ENCODE peak calls at places on chromosomes 11 and 22, in eight cellular contexts. One of them, this sample, is unnamed.

GRCh38 chr11:46309669-46310288 is 32.3 kb downstream of the CREB3L1 start:
- DNase-seq in PC-9: peak
- DNase-seq in cardiac muscle cell: no peak
- DNase-seq in mammary epithelial cell: no peak
- DNase-seq in HCT116: peak
- DNase-seq in astrocyte of the spinal cord: no peak
- DNase-seq in choroid plexus epithelial cell: no peak
- DNase-seq in fibroblast of lung: no peak
- DNase-seq in this sample: no peak

GRCh38 chr22:31952094-31952401 is 7.7 kb downstream of the YWHAH start:
- DNase-seq in HCT116: no peak
- DNase-seq in PC-9: no peak
- DNase-seq in mammary epithelial cell: no peak
- DNase-seq in fibroblast of lung: peak
- DNase-seq in choroid plexus epithelial cell: peak
- DNase-seq in cardiac muscle cell: no peak
- DNase-seq in astrocyte of the spinal cord: peak
- DNase-seq in this sample: no peak

GRCh38 chr11:75406338-75406777 is 7.0 kb downstream of the RPS3 start:
- DNase-seq in choroid plexus epithelial cell: no peak
- DNase-seq in cardiac muscle cell: no peak
- DNase-seq in HCT116: no peak
- DNase-seq in PC-9: no peak
- DNase-seq in astrocyte of the spinal cord: no peak
- DNase-seq in mammary epithelial cell: peak
- DNase-seq in fibroblast of lung: peak
- DNase-seq in this sample: no peak

GRCh38 chr11:61162092-61162935 is 1.1 kb upstream of the VPS37C start:
- DNase-seq in mammary epithelial cell: peak
- DNase-seq in HCT116: peak
- DNase-seq in cardiac muscle cell: peak
- DNase-seq in fibroblast of lung: peak
- DNase-seq in PC-9: no peak
- DNase-seq in astrocyte of the spinal cord: peak
- DNase-seq in choroid plexus epithelial cell: peak
- DNase-seq in this sample: peak

GRCh38 chr22:37230673-37231405 is 13.2 kb downstream of the RAC2 start:
- DNase-seq in cardiac muscle cell: no peak
- DNase-seq in PC-9: no peak
- DNase-seq in choroid plexus epithelial cell: peak
- DNase-seq in astrocyte of the spinal cord: no peak
- DNase-seq in mammary epithelial cell: no peak
- DNase-seq in HCT116: no peak
- DNase-seq in fibroblast of lung: peak
- DNase-seq in this sample: peak

GRCh38 chr11:69076129-69076791 is 27.5 kb downstream of the TPCN2 start:
- DNase-seq in HCT116: no peak
- DNase-seq in choroid plexus epithelial cell: peak
- DNase-seq in cardiac muscle cell: no peak
- DNase-seq in mammary epithelial cell: peak
- DNase-seq in PC-9: peak
- DNase-seq in fibroblast of lung: peak
- DNase-seq in astrocyte of the spinal cord: peak
- DNase-seq in this sample: no peak

GRCh38 chr11:16169541-16169940 is 186.8 kb downstream of the SOX6 start:
- DNase-seq in HCT116: no peak
- DNase-seq in mammary epithelial cell: no peak
- DNase-seq in fibroblast of lung: peak
- DNase-seq in choroid plexus epithelial cell: peak
- DNase-seq in PC-9: no peak
- DNase-seq in astrocyte of the spinal cord: no peak
- DNase-seq in cardiac muscle cell: no peak
- DNase-seq in this sample: no peak

GRCh38 chr11:118366287-118366686 is 6.9 kb downstream of the UBE4A start:
- DNase-seq in HCT116: no peak
- DNase-seq in fibroblast of lung: no peak
- DNase-seq in astrocyte of the spinal cord: no peak
- DNase-seq in mammary epithelial cell: no peak
- DNase-seq in cardiac muscle cell: no peak
- DNase-seq in PC-9: no peak
- DNase-seq in choroid plexus epithelial cell: no peak
- DNase-seq in this sample: no peak

GRCh38 chr22:46031561-46031960 is 54.6 kb upstream of the WNT7B start:
- DNase-seq in fibroblast of lung: no peak
- DNase-seq in HCT116: no peak
- DNase-seq in PC-9: no peak
- DNase-seq in cardiac muscle cell: no peak
- DNase-seq in mammary epithelial cell: no peak
- DNase-seq in choroid plexus epithelial cell: no peak
- DNase-seq in astrocyte of the spinal cord: no peak
- DNase-seq in this sample: no peak

GRCh38 chr11:72013765-72014711 is 15.3 kb downstream of the IL18BP start:
- DNase-seq in choroid plexus epithelial cell: no peak
- DNase-seq in cardiac muscle cell: no peak
- DNase-seq in astrocyte of the spinal cord: peak
- DNase-seq in fibroblast of lung: peak
- DNase-seq in HCT116: no peak
- DNase-seq in mammary epithelial cell: no peak
- DNase-seq in PC-9: no peak
- DNase-seq in this sample: no peak

GRCh38 chr22:48636746-48637145 is 1190.9 kb downstream of the BRD1 start:
- DNase-seq in fibroblast of lung: no peak
- DNase-seq in HCT116: no peak
- DNase-seq in PC-9: no peak
- DNase-seq in choroid plexus epithelial cell: no peak
- DNase-seq in mammary epithelial cell: no peak
- DNase-seq in astrocyte of the spinal cord: no peak
- DNase-seq in cardiac muscle cell: no peak
- DNase-seq in this sample: no peak

GRCh38 chr11:58286249-58286648 is 18.2 kb upstream of the OR10W1 start:
- DNase-seq in choroid plexus epithelial cell: peak
- DNase-seq in mammary epithelial cell: peak
- DNase-seq in PC-9: no peak
- DNase-seq in HCT116: peak
- DNase-seq in fibroblast of lung: peak
- DNase-seq in cardiac muscle cell: peak
- DNase-seq in astrocyte of the spinal cord: peak
- DNase-seq in this sample: no peak

GRCh38 chr11:78080818-78081495 is 1.3 kb upstream of the NDUFC2 start:
- DNase-seq in PC-9: no peak
- DNase-seq in HCT116: no peak
- DNase-seq in mammary epithelial cell: peak
- DNase-seq in choroid plexus epithelial cell: peak
- DNase-seq in fibroblast of lung: peak
- DNase-seq in cardiac muscle cell: no peak
- DNase-seq in astrocyte of the spinal cord: peak
- DNase-seq in this sample: no peak

GRCh38 chr11:70530010-70530409 is 131.7 kb downstream of the CTTN start:
- DNase-seq in PC-9: no peak
- DNase-seq in choroid plexus epithelial cell: no peak
- DNase-seq in cardiac muscle cell: no peak
- DNase-seq in HCT116: no peak
- DNase-seq in fibroblast of lung: no peak
- DNase-seq in mammary epithelial cell: no peak
- DNase-seq in astrocyte of the spinal cord: no peak
- DNase-seq in this sample: no peak

GRCh38 chr11:1442163-1442562 is 44.4 kb downstream of the MOB2 start:
- DNase-seq in astrocyte of the spinal cord: no peak
- DNase-seq in fibroblast of lung: no peak
- DNase-seq in mammary epithelial cell: no peak
- DNase-seq in cardiac muscle cell: peak
- DNase-seq in HCT116: no peak
- DNase-seq in choroid plexus epithelial cell: peak
- DNase-seq in PC-9: no peak
- DNase-seq in this sample: no peak

GRCh38 chr22:26800858-26801257 is 143.5 kb downstream of the MIAT start:
- DNase-seq in mammary epithelial cell: no peak
- DNase-seq in choroid plexus epithelial cell: peak
- DNase-seq in fibroblast of lung: peak
- DNase-seq in PC-9: no peak
- DNase-seq in cardiac muscle cell: peak
- DNase-seq in HCT116: no peak
- DNase-seq in astrocyte of the spinal cord: no peak
- DNase-seq in this sample: no peak

GRCh38 chr22:19843107-19843856 is 11.4 kb downstream of the GNB1L start:
- DNase-seq in cardiac muscle cell: peak
- DNase-seq in choroid plexus epithelial cell: no peak
- DNase-seq in astrocyte of the spinal cord: no peak
- DNase-seq in HCT116: no peak
- DNase-seq in PC-9: no peak
- DNase-seq in fibroblast of lung: no peak
- DNase-seq in mammary epithelial cell: no peak
- DNase-seq in this sample: no peak

GRCh38 chr11:133945087-133945974 is 11.4 kb downstream of the IGSF9B start:
- DNase-seq in mammary epithelial cell: peak
- DNase-seq in choroid plexus epithelial cell: no peak
- DNase-seq in HCT116: no peak
- DNase-seq in fibroblast of lung: peak
- DNase-seq in cardiac muscle cell: no peak
- DNase-seq in PC-9: no peak
- DNase-seq in astrocyte of the spinal cord: no peak
- DNase-seq in this sample: no peak

GRCh38 chr11:799641-800316 is 1.7 kb upstream of the SLC25A22 start:
- DNase-seq in PC-9: no peak
- DNase-seq in cardiac muscle cell: no peak
- DNase-seq in choroid plexus epithelial cell: no peak
- DNase-seq in astrocyte of the spinal cord: no peak
- DNase-seq in HCT116: no peak
- DNase-seq in fibroblast of lung: no peak
- DNase-seq in mammary epithelial cell: no peak
- DNase-seq in this sample: no peak

GRCh38 chr11:32137263-32137662 is 46.4 kb downstream of the RCN1 start:
- DNase-seq in astrocyte of the spinal cord: peak
- DNase-seq in HCT116: peak
- DNase-seq in cardiac muscle cell: no peak
- DNase-seq in mammary epithelial cell: peak
- DNase-seq in choroid plexus epithelial cell: peak
- DNase-seq in PC-9: no peak
- DNase-seq in fibroblast of lung: peak
- DNase-seq in this sample: no peak

GRCh38 chr11:110069158-110069737 is 23.9 kb upstream of the ZC3H12C start:
- DNase-seq in mammary epithelial cell: peak
- DNase-seq in HCT116: peak
- DNase-seq in fibroblast of lung: peak
- DNase-seq in cardiac muscle cell: peak
- DNase-seq in choroid plexus epithelial cell: peak
- DNase-seq in PC-9: peak
- DNase-seq in astrocyte of the spinal cord: peak
- DNase-seq in this sample: no peak

DNA sequence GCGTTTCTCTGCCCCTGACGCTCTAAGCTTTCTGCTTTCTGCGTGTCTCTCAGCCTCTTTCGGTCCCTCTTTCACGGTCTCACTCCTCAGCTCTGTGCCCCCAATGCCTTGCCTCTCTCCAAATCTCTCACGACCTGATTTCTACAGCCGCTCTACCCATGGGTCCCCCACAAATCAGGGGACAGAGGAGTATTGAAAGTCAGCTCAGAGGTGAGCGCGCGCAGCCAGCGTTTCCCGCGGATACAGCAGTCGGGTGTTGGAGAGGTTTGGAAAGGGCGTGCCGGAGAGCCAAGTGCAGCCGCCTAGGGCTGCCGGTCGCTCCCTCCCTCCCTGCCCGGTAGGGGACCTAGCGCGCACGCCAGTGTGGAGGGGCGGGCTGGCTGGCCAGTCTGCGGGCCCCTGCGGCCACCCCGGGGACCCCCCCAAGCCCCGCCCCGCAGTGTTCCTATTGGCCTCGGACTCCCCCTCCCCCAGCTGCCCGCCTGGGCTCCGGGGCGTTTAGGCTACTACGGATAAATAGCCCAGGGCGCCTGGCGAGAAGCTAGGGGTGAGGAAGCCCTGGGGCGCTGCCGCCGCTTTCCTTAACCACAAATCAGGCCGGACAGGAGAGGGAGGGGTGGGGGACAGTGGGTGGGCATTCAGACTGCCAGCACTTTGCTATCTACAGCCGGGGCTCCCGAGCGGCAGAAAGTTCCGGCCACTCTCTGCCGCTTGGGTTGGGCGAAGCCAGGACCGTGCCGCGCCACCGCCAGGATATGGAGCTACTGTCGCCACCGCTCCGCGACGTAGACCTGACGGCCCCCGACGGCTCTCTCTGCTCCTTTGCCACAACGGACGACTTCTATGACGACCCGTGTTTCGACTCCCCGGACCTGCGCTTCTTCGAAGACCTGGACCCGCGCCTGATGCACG is at the start of gene MYOD1:
- DNase-seq in mammary epithelial cell: no peak
- DNase-seq in cardiac muscle cell: peak
- DNase-seq in fibroblast of lung: peak
- DNase-seq in choroid plexus epithelial cell: no peak
- DNase-seq in astrocyte of the spinal cord: peak
- DNase-seq in HCT116: no peak
- DNase-seq in PC-9: no peak
- DNase-seq in this sample: no peak
- TF ChIP-seq CTCF in mammary epithelial cell: no peak
- TF ChIP-seq CTCF in cardiac muscle cell: no peak
- TF ChIP-seq CTCF in fibroblast of lung: no peak
- TF ChIP-seq CTCF in choroid plexus epithelial cell: no peak
- TF ChIP-seq CTCF in astrocyte of the spinal cord: no peak
- TF ChIP-seq CTCF in HCT116: no peak
- TF ChIP-seq CTCF in PC-9: no peak
- TF ChIP-seq CTCF in this sample: no peak

DNA sequence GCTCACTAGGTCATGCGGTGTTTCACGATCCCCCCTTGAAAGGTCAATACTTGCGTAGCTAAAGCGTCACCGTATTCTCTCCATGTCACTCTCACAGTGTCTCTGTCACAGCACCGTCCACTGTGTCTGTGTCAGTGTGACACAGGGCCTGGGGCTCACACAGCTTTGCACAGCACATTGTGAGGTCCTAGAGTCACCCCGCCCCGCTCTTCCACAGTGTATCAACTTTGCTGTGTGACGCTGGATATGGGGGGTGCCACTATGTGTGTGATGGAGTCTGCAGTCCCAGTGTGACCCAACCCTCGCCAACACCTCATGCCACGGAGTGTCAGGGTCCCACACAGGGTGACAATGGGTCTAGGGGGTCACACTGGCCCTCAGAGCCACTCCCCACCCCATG is 583 bp downstream of the P4HA3 start:
- DNase-seq in PC-9: no peak
- DNase-seq in astrocyte of the spinal cord: no peak
- DNase-seq in cardiac muscle cell: no peak
- DNase-seq in HCT116: no peak
- DNase-seq in mammary epithelial cell: no peak
- DNase-seq in choroid plexus epithelial cell: no peak
- DNase-seq in fibroblast of lung: no peak
- DNase-seq in this sample: no peak
- H3K4me3 ChIP-seq in PC-9: no peak
- H3K4me3 ChIP-seq in astrocyte of the spinal cord: peak
- H3K4me3 ChIP-seq in cardiac muscle cell: peak
- H3K4me3 ChIP-seq in HCT116: peak
- H3K4me3 ChIP-seq in mammary epithelial cell: peak
- H3K4me3 ChIP-seq in choroid plexus epithelial cell: peak
- H3K4me3 ChIP-seq in fibroblast of lung: peak
- H3K4me3 ChIP-seq in this sample: peak

GRCh38 chr11:102268985-102269470 is 48.3 kb upstream of the BIRC3 start:
- DNase-seq in cardiac muscle cell: no peak
- DNase-seq in HCT116: no peak
- DNase-seq in choroid plexus epithelial cell: no peak
- DNase-seq in fibroblast of lung: no peak
- DNase-seq in mammary epithelial cell: no peak
- DNase-seq in astrocyte of the spinal cord: no peak
- DNase-seq in PC-9: no peak
- DNase-seq in this sample: no peak
- TF ChIP-seq CTCF in cardiac muscle cell: no peak
- TF ChIP-seq CTCF in HCT116: peak
- TF ChIP-seq CTCF in choroid plexus epithelial cell: no peak
- TF ChIP-seq CTCF in fibroblast of lung: no peak
- TF ChIP-seq CTCF in mammary epithelial cell: no peak
- TF ChIP-seq CTCF in astrocyte of the spinal cord: no peak
- TF ChIP-seq CTCF in PC-9: peak
- TF ChIP-seq CTCF in this sample: no peak

GRCh38 chr11:111373590-111373989 is 5.5 kb downstream of the POU2AF1 start:
- DNase-seq in fibroblast of lung: no peak
- DNase-seq in astrocyte of the spinal cord: no peak
- DNase-seq in mammary epithelial cell: no peak
- DNase-seq in choroid plexus epithelial cell: no peak
- DNase-seq in PC-9: no peak
- DNase-seq in cardiac muscle cell: no peak
- DNase-seq in HCT116: no peak
- DNase-seq in this sample: no peak
- H3K4me3 ChIP-seq in fibroblast of lung: no peak
- H3K4me3 ChIP-seq in astrocyte of the spinal cord: no peak
- H3K4me3 ChIP-seq in mammary epithelial cell: no peak
- H3K4me3 ChIP-seq in choroid plexus epithelial cell: no peak
- H3K4me3 ChIP-seq in PC-9: no peak
- H3K4me3 ChIP-seq in cardiac muscle cell: no peak
- H3K4me3 ChIP-seq in HCT116: no peak
- H3K4me3 ChIP-seq in this sample: peak

This sample was measured in GM12864.